ENCODE peak calls at places on chromosomes 2 and 18, in nine cellular contexts. M is hippocampal formation; G is H4; R is upper lobe of right lung; X is myocyte; S is ACHN; K is stimulated activated CD4-positive, alpha-beta T cell treated with anti-CD3 and anti-CD28 coated beads, Interleukin-4, amount 100 ng/mL, for 24 hours; B is natural killer cell; O is osteocyte. N is an unnamed sample.

GRCh38 chr2:164868563-164869419 is 27.2 kb upstream of the COBLL1 start:
- DNase-seq in B (no peak), S (no peak), O (no peak), M (no peak), K (no peak), R (no peak), X (no peak), G (peak; percentile 40), N (no peak)

GRCh38 chr2:102520801-102521200 is 47.8 kb downstream of the SLC9A4 start:
- DNase-seq in R (no peak), X (no peak), M (no peak), O (no peak), G (no peak), B (no peak), K (no peak), S (no peak), N (no peak)

GRCh38 chr2:96870631-96871255 is 863 bp upstream of the SEMA4C start:
- DNase-seq in B (peak; percentile 76), G (no peak), K (peak; percentile 53), X (peak; percentile 79), M (peak; percentile 68), S (no peak), O (no peak), R (peak; percentile 79), N (peak; percentile 68)

GRCh38 chr18:74665905-74666304 is 68.2 kb downstream of the ZNF407 start:
- DNase-seq in G (no peak), X (no peak), M (no peak), R (no peak), S (no peak), K (no peak), B (no peak), O (no peak), N (no peak)

GRCh38 chr2:121142452-121142851 is 142.6 kb downstream of the TFCP2L1 start:
- DNase-seq in K (no peak), B (no peak), G (no peak), O (no peak), X (no peak), R (no peak), S (no peak), M (no peak), N (no peak)

GRCh38 chr18:70359071-70359470 is 70.2 kb downstream of the SOCS6 start:
- DNase-seq in X (no peak), R (no peak), G (no peak), K (no peak), S (no peak), M (no peak), B (no peak), O (no peak), N (no peak)

GRCh38 chr2:67576991-67577390 is 179.9 kb downstream of the ETAA1 start:
- DNase-seq in K (no peak), O (no peak), S (no peak), R (no peak), B (no peak), G (no peak), M (no peak), X (peak; percentile 60), N (no peak)

GRCh38 chr2:9001229-9001628 is 2.3 kb downstream of the MBOAT2 start:
- DNase-seq in M (no peak), O (no peak), K (no peak), G (peak; percentile 74), S (no peak), X (no peak), R (no peak), B (no peak), N (no peak)

GRCh38 chr18:62436636-62437519 is 85.9 kb upstream of the ZCCHC2 start:
- DNase-seq in K (no peak), X (peak; percentile 72), S (no peak), B (no peak), R (peak; percentile 89), M (no peak), O (no peak), G (peak; percentile 50), N (no peak)

GRCh38 chr2:200466703-200467418 is 43.0 kb downstream of the KCTD18 start:
- DNase-seq in R (no peak), B (no peak), G (no peak), M (no peak), K (peak; percentile 54), X (no peak), O (no peak), S (no peak), N (peak; percentile 77)

GRCh38 chr2:579351-579886 is 97.8 kb downstream of the TMEM18 start:
- DNase-seq in X (no peak), K (no peak), M (no peak), S (no peak), O (no peak), B (no peak), R (no peak), G (no peak), N (no peak)

GRCh38 chr18:72541871-72542690 is 2.1 kb downstream of the CBLN2 start:
- DNase-seq in R (no peak), K (no peak), O (no peak), B (no peak), G (no peak), X (no peak), S (peak; percentile 68), M (peak; percentile 21), N (no peak)

GRCh38 chr18:79199691-79200374 is 130.6 kb downstream of the ATP9B start:
- DNase-seq in X (peak; percentile 86), M (no peak), O (no peak), G (peak; percentile 81), K (no peak), S (no peak), B (peak; percentile 34), R (no peak), N (no peak)

GRCh38 chr2:45010706-45011036 is 1.4 kb upstream of the SIX2 start:
- DNase-seq in M (no peak), X (peak; percentile 41), G (no peak), R (no peak), S (no peak), B (no peak), O (no peak), K (no peak), N (no peak)

GRCh38 chr2:192190474-192190873 is 4.3 kb downstream of the TMEFF2 start:
- DNase-seq in O (no peak), B (no peak), K (no peak), G (peak; percentile 44), X (peak; percentile 53), R (no peak), M (no peak), S (peak; percentile 58), N (no peak)

GRCh38 chr2:1511455-1511854 is 98.2 kb downstream of the TPO start:
- DNase-seq in O (no peak), S (no peak), G (no peak), M (no peak), X (no peak), R (no peak), B (no peak), K (no peak), N (no peak)

GRCh38 chr2:227570615-227571014 is 28.1 kb upstream of the SCYGR2 start:
- DNase-seq in B (no peak), S (no peak), R (no peak), O (no peak), G (no peak), M (no peak), X (no peak), K (no peak), N (no peak)

GRCh38 chr2:207474871-207475485 is 54.8 kb upstream of the CREB1 start:
- DNase-seq in O (no peak), S (peak; percentile 64), G (peak; percentile 35), X (peak; percentile 70), M (no peak), K (peak; percentile 67), B (no peak), R (no peak), N (peak; percentile 59)

GRCh38 chr2:129465045-129465444 is 514.4 kb upstream of the RAB6C start:
- DNase-seq in M (no peak), K (no peak), O (peak; percentile 74), G (no peak), B (no peak), R (no peak), X (no peak), S (no peak), N (no peak)

GRCh38 chr2:127082974-127083373 is 24.0 kb downstream of the BIN1 start:
- DNase-seq in G (no peak), M (no peak), K (no peak), X (no peak), S (no peak), B (no peak), R (no peak), O (no peak), N (no peak)

GRCh38 chr2:242010567-242011513 is 141.3 kb downstream of the RTP5 start:
- DNase-seq in M (no peak), R (no peak), X (peak; percentile 30), S (peak; percentile 27), K (peak; percentile 14), O (no peak), G (no peak), B (no peak), N (peak; percentile 56)

GRCh38 chr2:179524940-179525339 is 260.3 kb upstream of the SESTD1 start:
- DNase-seq in O (no peak), B (no peak), S (no peak), G (no peak), R (no peak), M (no peak), K (no peak), X (no peak), N (no peak)

GRCh38 chr18:51078026-51078425 is 48.0 kb downstream of the SMAD4 start:
- DNase-seq in G (no peak), M (no peak), B (no peak), X (no peak), O (no peak), S (no peak), K (no peak), R (no peak), N (no peak)

GRCh38 chr18:50956116-50956515 is 11.7 kb upstream of the ELAC1 start:
- DNase-seq in O (no peak), B (no peak), M (no peak), K (no peak), S (no peak), R (no peak), G (no peak), X (no peak), N (no peak)

GRCh38 chr2:16226942-16227664 is 286.8 kb downstream of the MYCN start:
- DNase-seq in K (no peak), O (no peak), X (no peak), M (peak; percentile 30), R (peak; percentile 42), B (no peak), G (no peak), S (no peak), N (no peak)

GRCh38 chr2:219522111-219523030 is 8.1 kb downstream of the ASIC4 start:
- DNase-seq in G (peak; percentile 34), M (no peak), K (no peak), X (peak; percentile 31), S (peak; percentile 77), B (no peak), R (no peak), O (no peak), N (no peak)

GRCh38 chr2:201678442-201678841 is 20.0 kb downstream of the MPP4 start:
- DNase-seq in X (no peak), K (no peak), O (no peak), M (no peak), S (no peak), G (no peak), R (no peak), B (no peak), N (no peak)

GRCh38 chr2:118340103-118340502 is 251.8 kb downstream of the INSIG2 start:
- DNase-seq in B (no peak), X (no peak), M (no peak), O (no peak), G (no peak), K (no peak), R (no peak), S (no peak), N (no peak)

GRCh38 chr2:189022002-189022401 is 47.8 kb downstream of the COL3A1 start:
- DNase-seq in G (no peak), B (no peak), O (no peak), K (no peak), R (no peak), S (no peak), X (no peak), M (no peak), N (no peak)

GRCh38 chr2:231467016-231467545 is 2.8 kb upstream of the NCL start:
- DNase-seq in B (no peak), M (no peak), K (no peak), O (no peak), G (no peak), S (no peak), X (no peak), R (no peak), N (no peak)